ENCODE peak calls at places on chromosomes 4 and X, in four cellular contexts. K is fibroblast of mammary gland, R is heart right ventricle, X is AG04450. T is an unnamed sample.

GRCh38 chrX:48835524-48836329 is at the start of gene PCSK1N:
- DNase-seq in K (no peak), X (no peak), R (no peak), T (peak; percentile 32)

GRCh38 chrX:1763294-1763693 is 148.4 kb downstream of the ASMT start:
- DNase-seq in X (no peak), K (no peak), R (no peak), T (no peak)

GRCh38 chrX:72554448-72555140 is 18.0 kb downstream of the HDAC8 start:
- DNase-seq in K (peak; percentile 25), X (no peak), R (no peak), T (peak; percentile 1)

GRCh38 chrX:19636989-19637388 is 121.7 kb upstream of the MAP3K15 start:
- DNase-seq in R (no peak), K (no peak), X (no peak), T (no peak)

GRCh38 chrX:149205937-149206336 is 299.2 kb downstream of the IDS start:
- DNase-seq in K (no peak), R (no peak), X (no peak), T (no peak)

GRCh38 chr4:164509951-164510350 is 244.0 kb upstream of the SMIM31 start:
- DNase-seq in K (peak; percentile 2), R (no peak), X (no peak), T (no peak)

GRCh38 chr4:44157611-44158277 is 290.9 kb downstream of the KCTD8 start:
- DNase-seq in X (no peak), R (no peak), K (no peak), T (no peak)

GRCh38 chr4:48268956-48269860 is at the start of gene TEC:
- DNase-seq in K (peak; percentile 56), X (no peak), R (peak; percentile 34), T (peak; percentile 52)

GRCh38 chr4:187849556-187850245 is 145.9 kb upstream of the ZFP42 start:
- DNase-seq in R (no peak), K (no peak), X (no peak), T (no peak)

GRCh38 chr4:17846256-17846655 is 35.5 kb downstream of the NCAPG start:
- DNase-seq in R (no peak), K (peak; percentile 9), X (peak; percentile 7), T (no peak)

GRCh38 chr4:10806993-10807645 is 122.6 kb upstream of the CLNK start:
- DNase-seq in K (no peak), X (no peak), R (no peak), T (no peak)

GRCh38 chr4:140028676-140029407 is 125.1 kb downstream of the MAML3 start:
- DNase-seq in R (no peak), X (no peak), K (no peak), T (no peak)

GRCh38 chr4:154738426-154738825 is 5.4 kb upstream of the LRAT start:
- DNase-seq in K (peak; percentile 7), R (no peak), X (no peak), T (no peak)

GRCh38 chr4:54719378-54719777 is 61.6 kb downstream of the KIT start:
- DNase-seq in K (no peak), R (no peak), X (no peak), T (no peak)

GRCh38 chr4:176660561-176660960 is 132.2 kb downstream of the VEGFC start:
- DNase-seq in X (no peak), K (no peak), R (no peak), T (no peak)

GRCh38 chr4:180823116-180823515 is 1420.1 kb upstream of the TENM3 start:
- DNase-seq in X (no peak), K (peak; percentile 7), R (no peak), T (no peak)

GRCh38 chrX:49932786-49933185 is 10.4 kb downstream of the CLCN5 start:
- DNase-seq in R (no peak), X (no peak), K (no peak), T (no peak)

GRCh38 chr4:7206385-7206784 is 14.0 kb downstream of the SORCS2 start:
- DNase-seq in R (peak; percentile 22), X (no peak), K (peak; percentile 78), T (no peak)

GRCh38 chrX:118226060-118226428 is 109.4 kb upstream of the KLHL13 start:
- DNase-seq in K (peak; percentile 29), R (no peak), X (no peak), T (no peak)

GRCh38 chr4:99159699-99160098 is 15.6 kb upstream of the ADH4 start:
- DNase-seq in X (no peak), R (no peak), K (peak; percentile 24), T (no peak)

GRCh38 chr4:5894266-5894665 is 1.4 kb upstream of the CRMP1 start:
- DNase-seq in K (no peak), X (no peak), R (no peak), T (no peak)

GRCh38 chr4:138907174-138907573 is 108.4 kb upstream of the NOCT start:
- DNase-seq in K (no peak), X (no peak), R (no peak), T (no peak)

GRCh38 chr4:7630559-7631287 is 196.0 kb upstream of the PSAPL1 start:
- DNase-seq in K (peak; percentile 93), R (peak; percentile 87), X (peak; percentile 53), T (no peak)

GRCh38 chr4:20395160-20395773 is 143.6 kb downstream of the SLIT2 start:
- DNase-seq in K (peak; percentile 44), R (no peak), X (no peak), T (peak; percentile 35)

GRCh38 chrX:143781103-143781502 is 60.6 kb upstream of the SPANXN2 start:
- DNase-seq in R (no peak), X (no peak), K (peak; percentile 13), T (no peak)

GRCh38 chrX:8738588-8739189 is 6.8 kb upstream of the ANOS1 start:
- DNase-seq in X (no peak), R (no peak), K (peak; percentile 45), T (peak; percentile 67)

GRCh38 chr4:13888112-13888511 is 260.6 kb upstream of the BOD1L1 start:
- DNase-seq in K (peak; percentile 95), R (no peak), X (peak; percentile 73), T (no peak)

GRCh38 chr4:77449162-77449561 is 156.5 kb upstream of the CXCL13 start:
- DNase-seq in R (no peak), X (no peak), K (peak; percentile 84), T (no peak)

GRCh38 chrX:40531056-40531826 is 49.5 kb upstream of the ATP6AP2 start:
- DNase-seq in X (no peak), K (no peak), R (no peak), T (no peak)

GRCh38 chr4:4413373-4413725 is 26.4 kb downstream of the NSG1 start:
- DNase-seq in R (no peak), K (no peak), X (no peak), T (no peak)

GRCh38 chrX:102599084-102599949 is at the start of gene ARMCX5:
- DNase-seq in X (peak; percentile 43), K (peak; percentile 88), R (peak; percentile 74), T (peak; percentile 47)
- TF ChIP-seq CTCF in X (peak; percentile 9), K (no peak), R (no peak), T (peak; percentile 45)

GRCh38 chr4:75547647-75548387 is 8.0 kb upstream of the ODAPH start:
- DNase-seq in K (peak; percentile 17), R (peak; percentile 12), X (no peak), T (no peak)
- TF ChIP-seq CTCF in K (no peak), R (no peak), X (no peak), T (no peak)

DNA sequence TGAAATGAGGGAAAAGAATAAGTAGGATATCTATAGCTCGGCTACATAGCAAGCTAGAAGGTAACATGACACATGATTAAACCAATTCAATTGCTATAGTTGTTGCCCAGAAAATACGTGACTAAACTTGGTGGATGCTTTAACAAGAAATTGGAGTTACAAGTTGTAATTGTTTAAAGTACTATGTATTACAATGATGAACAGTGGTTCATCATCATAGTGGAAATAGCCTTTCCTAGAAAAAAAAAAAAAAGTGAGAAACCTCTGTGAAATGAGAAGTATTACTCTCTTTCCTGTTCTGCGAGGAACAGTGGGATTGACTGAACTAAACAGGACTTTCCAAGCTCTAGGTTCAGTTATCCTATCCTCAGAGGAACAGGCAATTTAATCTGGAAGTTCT is 209.7 kb upstream of the KLF3 start:
- DNase-seq in K (no peak), R (no peak), X (no peak), T (no peak)
- TF ChIP-seq CTCF in K (no peak), R (no peak), X (no peak), T (no peak)

GRCh38 chr4:173168396-173169177 is at the start of gene GALNT7:
- DNase-seq in X (no peak), K (peak; percentile 40), R (peak; percentile 68), T (peak; percentile 70)
- TF ChIP-seq CTCF in X (no peak), K (no peak), R (no peak), T (no peak)

GRCh38 chr4:67714955-67715354 is 14.0 kb upstream of the UBA6 start:
- DNase-seq in X (no peak), K (no peak), R (no peak), T (no peak)
- TF ChIP-seq CTCF in X (no peak), K (no peak), R (no peak), T (no peak)

DNA sequence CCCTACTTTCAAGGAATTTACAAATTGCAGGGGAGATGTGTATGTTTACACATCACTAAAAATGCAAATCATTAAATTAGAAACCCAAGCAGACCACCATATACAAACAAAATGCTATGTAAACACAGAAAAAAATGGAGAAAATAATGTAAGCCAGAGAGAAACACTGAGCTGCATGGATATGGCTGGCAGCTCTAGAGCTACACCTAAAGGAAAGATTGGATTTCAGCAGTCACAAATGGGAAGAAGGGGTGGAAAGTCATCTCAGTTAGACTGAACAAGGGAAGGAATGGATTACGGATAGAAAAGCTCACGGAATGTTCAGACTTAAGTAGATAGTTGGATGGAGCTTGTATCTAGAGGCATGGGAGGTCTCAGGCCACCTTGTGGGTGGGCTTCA is 186.3 kb downstream of the MOSPD2 start:
- DNase-seq in K (no peak), X (no peak), R (no peak), T (no peak)
- TF ChIP-seq CTCF in K (no peak), X (peak; percentile 35), R (no peak), T (no peak)